ENCODE peak calls at places on chromosome 22, in seven cellular contexts. One of them, this sample, is unnamed.

GRCh38 chr22:39820266-39820665 is 73.3 kb downstream of the ENTHD1 start:
- DNase-seq in trophoblast cell: no peak
- DNase-seq in IMR-90: peak; percentile 82
- DNase-seq in mesenchymal stem cell: peak; percentile 85
- DNase-seq in H1: no peak
- DNase-seq in neuronal stem cell: no peak
- DNase-seq in mesendoderm: peak; percentile 18
- DNase-seq in this sample: no peak

GRCh38 chr22:49561338-49561737 is 266.3 kb downstream of the BRD1 start:
- DNase-seq in trophoblast cell: no peak
- DNase-seq in mesendoderm: no peak
- DNase-seq in neuronal stem cell: no peak
- DNase-seq in IMR-90: no peak
- DNase-seq in H1: no peak
- DNase-seq in mesenchymal stem cell: no peak
- DNase-seq in this sample: no peak

GRCh38 chr22:27032121-27032761 is 374.9 kb downstream of the MIAT start:
- DNase-seq in IMR-90: no peak
- DNase-seq in mesendoderm: peak; percentile 83
- DNase-seq in H1: peak; percentile 81
- DNase-seq in neuronal stem cell: no peak
- DNase-seq in trophoblast cell: no peak
- DNase-seq in mesenchymal stem cell: no peak
- DNase-seq in this sample: peak; percentile 82

GRCh38 chr22:39316440-39317083 is 2.9 kb downstream of the RPL3 start:
- DNase-seq in mesenchymal stem cell: peak; percentile 94
- DNase-seq in H1: peak; percentile 82
- DNase-seq in IMR-90: peak; percentile 95
- DNase-seq in trophoblast cell: peak; percentile 92
- DNase-seq in neuronal stem cell: peak; percentile 77
- DNase-seq in mesendoderm: peak; percentile 95
- DNase-seq in this sample: peak; percentile 88

GRCh38 chr22:41523464-41524221 is 20.6 kb downstream of the POLR3H start:
- DNase-seq in H1: no peak
- DNase-seq in mesenchymal stem cell: peak; percentile 72
- DNase-seq in trophoblast cell: no peak
- DNase-seq in neuronal stem cell: no peak
- DNase-seq in IMR-90: peak; percentile 89
- DNase-seq in mesendoderm: peak; percentile 36
- DNase-seq in this sample: peak; percentile 58

GRCh38 chr22:38706101-38706884 is 549 bp downstream of the GTPBP1 start:
- DNase-seq in IMR-90: peak; percentile 27
- DNase-seq in mesendoderm: peak; percentile 31
- DNase-seq in H1: peak; percentile 57
- DNase-seq in neuronal stem cell: no peak
- DNase-seq in mesenchymal stem cell: peak; percentile 71
- DNase-seq in trophoblast cell: peak; percentile 44
- DNase-seq in this sample: no peak

GRCh38 chr22:48943567-48944432 is 883.9 kb downstream of the BRD1 start:
- DNase-seq in neuronal stem cell: peak; percentile 29
- DNase-seq in mesenchymal stem cell: no peak
- DNase-seq in H1: peak; percentile 77
- DNase-seq in IMR-90: no peak
- DNase-seq in trophoblast cell: no peak
- DNase-seq in mesendoderm: peak; percentile 74
- DNase-seq in this sample: peak; percentile 73

GRCh38 chr22:50293441-50294318 is 13.8 kb downstream of the PLXNB2 start:
- DNase-seq in H1: peak; percentile 90
- DNase-seq in IMR-90: peak; percentile 60
- DNase-seq in mesenchymal stem cell: peak; percentile 69
- DNase-seq in neuronal stem cell: peak; percentile 84
- DNase-seq in mesendoderm: peak; percentile 85
- DNase-seq in trophoblast cell: peak; percentile 89
- DNase-seq in this sample: peak; percentile 82

GRCh38 chr22:49574205-49574604 is 253.5 kb downstream of the BRD1 start:
- DNase-seq in H1: no peak
- DNase-seq in mesenchymal stem cell: no peak
- DNase-seq in neuronal stem cell: no peak
- DNase-seq in IMR-90: no peak
- DNase-seq in trophoblast cell: no peak
- DNase-seq in mesendoderm: no peak
- DNase-seq in this sample: peak; percentile 10

GRCh38 chr22:41364233-41364632 is 17.5 kb upstream of the TEF start:
- DNase-seq in trophoblast cell: peak; percentile 29
- DNase-seq in H1: no peak
- DNase-seq in mesendoderm: no peak
- DNase-seq in mesenchymal stem cell: no peak
- DNase-seq in neuronal stem cell: no peak
- DNase-seq in IMR-90: no peak
- DNase-seq in this sample: no peak

GRCh38 chr22:39351689-39352214 is 2.0 kb downstream of the SYNGR1 start:
- DNase-seq in mesenchymal stem cell: peak; percentile 28
- DNase-seq in mesendoderm: peak; percentile 83
- DNase-seq in IMR-90: peak; percentile 44
- DNase-seq in trophoblast cell: peak; percentile 14
- DNase-seq in neuronal stem cell: no peak
- DNase-seq in H1: no peak
- DNase-seq in this sample: peak; percentile 43

GRCh38 chr22:17079572-17079971 is 5.2 kb upstream of the IL17RA start:
- DNase-seq in H1: no peak
- DNase-seq in mesendoderm: no peak
- DNase-seq in trophoblast cell: peak; percentile 41
- DNase-seq in mesenchymal stem cell: no peak
- DNase-seq in neuronal stem cell: no peak
- DNase-seq in IMR-90: peak; percentile 22
- DNase-seq in this sample: no peak

GRCh38 chr22:48713266-48714205 is 1114.1 kb downstream of the BRD1 start:
- DNase-seq in IMR-90: no peak
- DNase-seq in neuronal stem cell: no peak
- DNase-seq in trophoblast cell: no peak
- DNase-seq in H1: no peak
- DNase-seq in mesendoderm: no peak
- DNase-seq in mesenchymal stem cell: no peak
- DNase-seq in this sample: no peak

DNA sequence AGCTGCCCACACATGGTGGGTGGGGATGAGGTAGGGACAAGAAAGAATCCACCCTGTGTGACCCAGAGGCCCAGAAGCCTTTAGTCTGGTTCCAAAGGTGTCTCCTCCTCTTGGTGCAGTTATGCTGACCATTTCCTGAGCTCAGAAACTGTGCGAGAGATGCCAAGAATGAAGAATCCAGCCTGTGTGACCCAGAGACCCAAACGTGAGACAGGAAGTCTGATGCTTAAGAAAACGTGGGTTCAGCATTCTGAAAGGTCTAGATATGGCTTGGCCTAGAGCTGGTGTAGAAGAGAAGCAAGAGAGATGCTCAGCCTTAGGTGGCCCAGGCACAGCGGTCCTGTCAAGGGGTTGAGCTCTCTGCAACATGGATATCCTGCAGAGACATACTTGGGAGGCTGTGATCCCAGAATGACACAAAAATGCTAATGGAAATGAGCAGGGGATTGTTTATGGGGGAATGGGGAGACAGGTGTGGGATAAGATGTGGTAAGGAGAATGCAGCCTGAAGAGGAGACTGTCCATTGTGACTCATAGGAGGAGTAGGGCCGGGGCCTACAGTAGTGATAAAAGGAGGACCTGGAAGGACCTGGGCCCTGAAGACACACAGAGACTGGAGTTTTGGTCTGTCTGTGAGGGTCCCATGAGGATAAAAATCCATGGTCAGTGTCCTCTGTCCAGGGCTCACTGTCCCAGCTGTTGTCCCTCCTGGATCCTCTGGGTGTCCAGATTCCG is 79.0 kb downstream of the ZNF280B start:
- DNase-seq in IMR-90: no peak
- DNase-seq in trophoblast cell: no peak
- DNase-seq in neuronal stem cell: no peak
- DNase-seq in mesendoderm: no peak
- DNase-seq in mesenchymal stem cell: no peak
- DNase-seq in H1: no peak
- DNase-seq in this sample: no peak
- H2AK5ac ChIP-seq in IMR-90: no peak overlapping the region
- H2AK5ac ChIP-seq in trophoblast cell: no peak overlapping the region
- H2AK5ac ChIP-seq in neuronal stem cell: no peak overlapping the region
- H2AK5ac ChIP-seq in mesendoderm: no peak overlapping the region
- H2AK5ac ChIP-seq in mesenchymal stem cell: no peak overlapping the region
- H2AK5ac ChIP-seq in H1: no peak overlapping the region
- H2AK5ac ChIP-seq in this sample: no peak overlapping the region

GRCh38 chr22:31103899-31104694 is 3.3 kb downstream of the SELENOM start:
- DNase-seq in neuronal stem cell: no peak
- DNase-seq in trophoblast cell: peak; percentile 87
- DNase-seq in H1: peak; percentile 49
- DNase-seq in mesendoderm: no peak
- DNase-seq in mesenchymal stem cell: no peak
- DNase-seq in IMR-90: no peak
- DNase-seq in this sample: no peak
- H3K4me1 ChIP-seq in neuronal stem cell: no peaks in the 10 kb centered on the region
- H3K4me1 ChIP-seq in trophoblast cell: peaks cover 12% of the 10 kb centered on the region
- H3K4me1 ChIP-seq in H1: peaks cover 11% of the 10 kb centered on the region
- H3K4me1 ChIP-seq in mesendoderm: peaks cover 2% of the 10 kb centered on the region
- H3K4me1 ChIP-seq in mesenchymal stem cell: peaks cover 33% of the 10 kb centered on the region
- H3K4me1 ChIP-seq in IMR-90: peaks cover 49% of the 10 kb centered on the region
- H3K4me1 ChIP-seq in this sample: peaks cover 2% of the 10 kb centered on the region

GRCh38 chr22:22697377-22698120 is 53.1 kb downstream of the GGTLC2 start:
- DNase-seq in IMR-90: no peak
- DNase-seq in mesendoderm: no peak
- DNase-seq in neuronal stem cell: no peak
- DNase-seq in trophoblast cell: no peak
- DNase-seq in mesenchymal stem cell: no peak
- DNase-seq in H1: no peak
- DNase-seq in this sample: peak; percentile 53

GRCh38 chr22:22702874-22703570 is 58.6 kb downstream of the GGTLC2 start:
- DNase-seq in mesenchymal stem cell: no peak
- DNase-seq in mesendoderm: no peak
- DNase-seq in trophoblast cell: no peak
- DNase-seq in neuronal stem cell: no peak
- DNase-seq in H1: no peak
- DNase-seq in IMR-90: no peak
- DNase-seq in this sample: no peak

GRCh38 chr22:22702159-22702873 is 57.9 kb downstream of the GGTLC2 start:
- DNase-seq in trophoblast cell: no peak
- DNase-seq in H1: no peak
- DNase-seq in neuronal stem cell: no peak
- DNase-seq in mesendoderm: peak; percentile 16
- DNase-seq in mesenchymal stem cell: no peak
- DNase-seq in IMR-90: no peak
- DNase-seq in this sample: peak; percentile 58

GRCh38 chr22:22698263-22698750 is 53.9 kb downstream of the GGTLC2 start:
- DNase-seq in mesendoderm: no peak
- DNase-seq in mesenchymal stem cell: no peak
- DNase-seq in trophoblast cell: no peak
- DNase-seq in IMR-90: no peak
- DNase-seq in H1: no peak
- DNase-seq in neuronal stem cell: no peak
- DNase-seq in this sample: no peak

DNA sequence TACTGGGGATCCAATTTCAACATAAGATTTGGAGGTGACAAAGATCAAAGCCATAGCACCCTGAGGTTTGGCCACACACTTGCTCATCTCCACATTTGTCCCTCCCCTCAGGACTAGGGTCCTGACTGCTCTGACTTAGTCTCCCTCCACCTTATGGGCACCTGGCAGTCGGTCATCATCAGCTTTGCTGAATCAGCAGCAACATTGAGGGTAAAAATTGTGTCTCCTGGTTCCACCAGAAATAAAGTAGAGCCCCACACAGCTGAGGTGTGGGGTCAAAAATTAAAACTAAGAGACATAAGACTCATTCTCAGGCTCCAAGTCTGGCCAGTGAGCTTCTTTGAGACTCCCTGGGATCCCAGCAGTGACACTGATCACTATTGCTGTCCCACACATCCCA is 56.2 kb downstream of the GGTLC2 start:
- DNase-seq in H1: no peak
- DNase-seq in mesenchymal stem cell: no peak
- DNase-seq in mesendoderm: no peak
- DNase-seq in IMR-90: no peak
- DNase-seq in trophoblast cell: no peak
- DNase-seq in neuronal stem cell: no peak
- DNase-seq in this sample: no peak
- H3K23ac ChIP-seq in H1: no peak overlapping the region
- H3K23ac ChIP-seq in mesenchymal stem cell: no peak overlapping the region
- H3K23ac ChIP-seq in mesendoderm: no peak overlapping the region
- H3K23ac ChIP-seq in IMR-90: no peak overlapping the region
- H3K23ac ChIP-seq in trophoblast cell: no peak overlapping the region
- H3K23ac ChIP-seq in neuronal stem cell: no peak overlapping the region
- H3K23ac ChIP-seq in this sample: no peak overlapping the region

DNA sequence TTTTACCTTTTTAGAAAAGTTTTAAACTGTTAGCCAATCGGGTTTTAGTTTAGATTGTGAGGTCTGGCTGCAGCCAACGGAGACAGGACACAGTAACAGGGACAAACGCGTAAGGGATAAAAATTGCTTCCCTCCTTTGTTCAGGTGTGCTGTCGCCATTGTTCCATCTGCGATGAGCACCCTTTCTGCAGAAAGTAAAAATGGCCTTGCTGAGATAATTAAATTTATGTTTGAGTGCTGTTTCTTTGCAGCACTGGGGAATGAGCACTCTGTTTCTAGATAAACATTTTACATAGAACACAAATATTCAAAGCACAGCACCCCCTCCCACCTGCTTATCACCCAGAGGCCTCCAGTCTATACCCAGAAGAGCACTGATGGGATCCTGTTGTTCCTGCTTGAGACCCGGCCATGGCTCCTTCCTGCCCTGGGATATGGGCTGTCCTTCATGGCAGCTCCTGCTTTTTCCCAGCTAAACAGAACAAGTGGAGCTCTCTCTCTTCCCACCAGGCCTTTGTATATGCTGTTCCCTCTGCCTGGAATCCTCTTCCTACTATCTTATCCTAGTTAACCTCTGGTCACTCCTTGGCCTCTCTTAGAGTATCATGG is 34.3 kb upstream of the CELSR1 start:
- DNase-seq in H1: no peak
- DNase-seq in IMR-90: no peak
- DNase-seq in mesendoderm: no peak
- DNase-seq in neuronal stem cell: no peak
- DNase-seq in mesenchymal stem cell: no peak
- DNase-seq in trophoblast cell: no peak
- DNase-seq in this sample: no peak
- H2AK5ac ChIP-seq in H1: no peak overlapping the region
- H2AK5ac ChIP-seq in IMR-90: no peak overlapping the region
- H2AK5ac ChIP-seq in mesendoderm: no peak overlapping the region
- H2AK5ac ChIP-seq in neuronal stem cell: no peak overlapping the region
- H2AK5ac ChIP-seq in mesenchymal stem cell: no peak overlapping the region
- H2AK5ac ChIP-seq in trophoblast cell: no peak overlapping the region
- H2AK5ac ChIP-seq in this sample: no peak overlapping the region

GRCh38 chr22:31085493-31085824 is 4.3 kb downstream of the SMTN start:
- DNase-seq in trophoblast cell: no peak
- DNase-seq in mesendoderm: peak; percentile 71
- DNase-seq in IMR-90: no peak
- DNase-seq in H1: no peak
- DNase-seq in neuronal stem cell: no peak
- DNase-seq in mesenchymal stem cell: no peak
- DNase-seq in this sample: no peak
- H3K4me1 ChIP-seq in trophoblast cell: peaks cover 27% of the 10 kb centered on the region
- H3K4me1 ChIP-seq in mesendoderm: peaks cover 6% of the 10 kb centered on the region
- H3K4me1 ChIP-seq in IMR-90: peaks cover 26% of the 10 kb centered on the region
- H3K4me1 ChIP-seq in H1: peaks cover 10% of the 10 kb centered on the region
- H3K4me1 ChIP-seq in neuronal stem cell: peaks cover 7% of the 10 kb centered on the region
- H3K4me1 ChIP-seq in mesenchymal stem cell: peaks cover 61% of the 10 kb centered on the region
- H3K4me1 ChIP-seq in this sample: no peaks in the 10 kb centered on the region

GRCh38 chr22:25536578-25536977 is 27.9 kb upstream of the GRK3 start:
- DNase-seq in mesenchymal stem cell: no peak
- DNase-seq in mesendoderm: no peak
- DNase-seq in H1: no peak
- DNase-seq in trophoblast cell: no peak
- DNase-seq in neuronal stem cell: no peak
- DNase-seq in IMR-90: no peak
- DNase-seq in this sample: no peak
- H3K23ac ChIP-seq in mesenchymal stem cell: no peak overlapping the region
- H3K23ac ChIP-seq in mesendoderm: no peak overlapping the region
- H3K23ac ChIP-seq in H1: no peak overlapping the region
- H3K23ac ChIP-seq in trophoblast cell: no peak overlapping the region
- H3K23ac ChIP-seq in neuronal stem cell: no peak overlapping the region
- H3K23ac ChIP-seq in IMR-90: no peak overlapping the region
- H3K23ac ChIP-seq in this sample: no peak overlapping the region

GRCh38 chr22:44260216-44261035 is 52.3 kb downstream of the SHISAL1 start:
- DNase-seq in trophoblast cell: no peak
- DNase-seq in mesendoderm: no peak
- DNase-seq in mesenchymal stem cell: no peak
- DNase-seq in IMR-90: no peak
- DNase-seq in H1: peak; percentile 35
- DNase-seq in neuronal stem cell: no peak
- DNase-seq in this sample: peak; percentile 10
- H2AK5ac ChIP-seq in trophoblast cell: no peak overlapping the region
- H2AK5ac ChIP-seq in mesendoderm: no peak overlapping the region
- H2AK5ac ChIP-seq in mesenchymal stem cell: no peak overlapping the region
- H2AK5ac ChIP-seq in IMR-90: no peak overlapping the region
- H2AK5ac ChIP-seq in H1: no peak overlapping the region
- H2AK5ac ChIP-seq in neuronal stem cell: peak overlapping the region; percentile 48
- H2AK5ac ChIP-seq in this sample: no peak overlapping the region